ENCODE peak calls at places on chromosomes 4 and X, in five cellular contexts. R is neural progenitor cell; Y is AG09309; A is COR-L47; F is activated T-helper 1 cell treated with anti-CD3 and anti-CD28 coated beads, Interleukin-2, amount 50 U/mL, for 16 hours. D is an unnamed sample.

GRCh38 chr4:16894406-16894805 is 4.0 kb downstream of the LDB2 start:
- DNase-seq in R (no peak), Y (no peak), A (no peak), F (no peak), D (no peak)

GRCh38 chr4:128604840-128605239 is 204.7 kb upstream of the JADE1 start:
- DNase-seq in A (no peak), R (no peak), Y (no peak), F (no peak), D (no peak)

GRCh38 chr4:123603165-123603564 is 206.6 kb downstream of the SPRY1 start:
- DNase-seq in Y (no peak), A (no peak), F (no peak), R (no peak), D (no peak)

GRCh38 chr4:52659016-52659721 is at the start of gene USP46:
- DNase-seq in F (peak), Y (no peak), A (peak), R (peak), D (no peak)

GRCh38 chrX:96140796-96141195 is 543.8 kb upstream of the DIAPH2 start:
- DNase-seq in F (no peak), R (no peak), Y (no peak), A (no peak), D (no peak)

GRCh38 chr4:112938461-112939058 is 110.9 kb upstream of the ANK2 start:
- DNase-seq in A (peak), F (no peak), R (peak), Y (no peak), D (peak)

GRCh38 chrX:69109706-69110635 is 55.3 kb downstream of the PJA1 start:
- DNase-seq in A (no peak), F (no peak), R (peak), Y (no peak), D (no peak)

GRCh38 chrX:45143455-45143854 is 57.2 kb downstream of the DIPK2B start:
- DNase-seq in Y (no peak), A (no peak), R (no peak), F (no peak), D (no peak)

GRCh38 chr4:73127839-73128448 is 58.4 kb upstream of the COX18 start:
- DNase-seq in A (no peak), Y (no peak), F (no peak), R (peak), D (no peak)

GRCh38 chr4:169439244-169439643 is 168.5 kb upstream of the SH3RF1 start:
- DNase-seq in Y (no peak), A (no peak), R (peak), F (no peak), D (peak)

GRCh38 chr4:80017125-80017854 is 55.7 kb downstream of the ANTXR2 start:
- DNase-seq in Y (peak), A (no peak), F (no peak), R (no peak), D (peak)

GRCh38 chr4:17578482-17578891 is 1.5 kb downstream of the LAP3 start:
- DNase-seq in F (no peak), Y (no peak), A (no peak), R (no peak), D (no peak)

GRCh38 chr4:156961241-156962068 is 10.1 kb downstream of the PDGFC start:
- DNase-seq in A (no peak), F (no peak), R (no peak), Y (no peak), D (no peak)

GRCh38 chr4:2443061-2443730 is 24.4 kb downstream of the CFAP99 start:
- DNase-seq in Y (no peak), R (no peak), F (no peak), A (no peak), D (no peak)

GRCh38 chrX:121000589-121000988 is 15.0 kb upstream of the CT47A1 start:
- DNase-seq in Y (no peak), A (no peak), F (no peak), R (peak), D (no peak)

GRCh38 chr4:53100801-53101581 is 238.9 kb downstream of the RASL11B start:
- DNase-seq in F (no peak), A (no peak), R (no peak), Y (peak), D (peak)

D was measured in astrocyte of the cerebellum.